ENCODE peak calls at places on chromosome 14, in ten cellular contexts. T is left ventricle myocardium inferior, F is small intestine, H is stomach, R is vagina, A is upper lobe of left lung, K is ascending aorta, S is neuronal stem cell, I is endodermal cell, P is adipocyte. U is an unnamed sample.
A peak's percentile ranks its signal among the peaks of the same experiment; 100 is the strongest.

GRCh38 chr14:51236314-51236713 is 3.7 kb upstream of the TMX1 start:
- DNase-seq in T (no peak), F (no peak), H (no peak), R (no peak), A (no peak), K (no peak), S (no peak), I (no peak), P (peak; percentile 8), U (no peak)

GRCh38 chr14:55684956-55685584 is 105.1 kb downstream of the KTN1 start:
- DNase-seq in T (no peak), F (no peak), H (no peak), R (no peak), A (no peak), K (no peak), S (no peak), I (no peak), P (peak; percentile 18), U (no peak)

GRCh38 chr14:89420502-89420901 is 3.5 kb upstream of the FOXN3 start:
- DNase-seq in T (no peak), F (peak; percentile 77), H (no peak), R (no peak), A (no peak), K (no peak), S (no peak), I (no peak), P (no peak), U (no peak)

GRCh38 chr14:28896337-28896736 is 129.8 kb downstream of the FOXG1 start:
- DNase-seq in T (no peak), F (no peak), H (no peak), R (no peak), A (no peak), K (no peak), S (no peak), I (no peak), P (no peak), U (no peak)

GRCh38 chr14:68607081-68607851 is 185.6 kb downstream of the ZFP36L1 start:
- DNase-seq in T (peak; percentile 39), F (no peak), H (peak; percentile 38), R (no peak), A (no peak), K (no peak), S (no peak), I (peak; percentile 67), P (peak; percentile 49), U (no peak)

GRCh38 chr14:103558071-103558882 is 4.2 kb downstream of the BAG5 start:
- DNase-seq in T (peak; percentile 10), F (no peak), H (no peak), R (no peak), A (no peak), K (no peak), S (no peak), I (no peak), P (peak; percentile 83), U (no peak)

GRCh38 chr14:26808407-26808806 is 210.6 kb upstream of the NOVA1 start:
- DNase-seq in T (no peak), F (no peak), H (no peak), R (no peak), A (no peak), K (no peak), S (no peak), I (no peak), P (peak; percentile 39), U (no peak)

GRCh38 chr14:85336257-85336656 is 193.7 kb upstream of the FLRT2 start:
- DNase-seq in T (no peak), F (no peak), H (no peak), R (no peak), A (no peak), K (no peak), S (no peak), I (no peak), P (no peak), U (no peak)

GRCh38 chr14:50452285-50452684 is 55.6 kb upstream of the CDKL1 start:
- DNase-seq in T (no peak), F (no peak), H (no peak), R (no peak), A (no peak), K (no peak), S (no peak), I (no peak), P (peak; percentile 54), U (no peak)

GRCh38 chr14:63650336-63650952 is 8.8 kb upstream of the WDR89 start:
- DNase-seq in T (no peak), F (no peak), H (no peak), R (no peak), A (peak; percentile 81), K (no peak), S (no peak), I (no peak), P (peak; percentile 51), U (no peak)

GRCh38 chr14:36442824-36443241 is 77.2 kb downstream of the NKX2-1 start:
- DNase-seq in T (no peak), F (no peak), H (no peak), R (no peak), A (no peak), K (no peak), S (peak; percentile 93), I (peak; percentile 53), P (no peak), U (no peak)

GRCh38 chr14:75539562-75540478 is 17.6 kb downstream of the BATF start:
- DNase-seq in T (no peak), F (no peak), H (no peak), R (no peak), A (no peak), K (no peak), S (no peak), I (no peak), P (no peak), U (no peak)

GRCh38 chr14:52315355-52315718 is 1.2 kb downstream of the PTGER2 start:
- DNase-seq in T (no peak), F (peak; percentile 17), H (peak; percentile 34), R (no peak), A (no peak), K (no peak), S (no peak), I (no peak), P (no peak), U (no peak)
- H3K27me3 ChIP-seq in T (peaks cover 71% of the 10 kb centered on the region), F (no peaks in the 10 kb centered on the region), H (peaks cover 7% of the 10 kb centered on the region), R (no peaks in the 10 kb centered on the region), A (no peaks in the 10 kb centered on the region), K (no peaks in the 10 kb centered on the region), S (peaks cover 91% of the 10 kb centered on the region), I (peaks cover 77% of the 10 kb centered on the region), P (no peaks in the 10 kb centered on the region), U (no peaks in the 10 kb centered on the region)

GRCh38 chr14:99035712-99036593 is 236.0 kb downstream of the BCL11B start:
- DNase-seq in T (peak; percentile 81), F (no peak), H (peak; percentile 42), R (no peak), A (peak; percentile 62), K (peak; percentile 84), S (peak; percentile 51), I (peak; percentile 92), P (peak; percentile 98), U (peak; percentile 25)

GRCh38 chr14:99035268-99035667 is 236.7 kb downstream of the BCL11B start:
- DNase-seq in T (peak; percentile 59), F (peak; percentile 10), H (no peak), R (no peak), A (peak; percentile 47), K (no peak), S (no peak), I (no peak), P (peak; percentile 47), U (no peak)

GRCh38 chr14:99038401-99038800 is 233.6 kb downstream of the BCL11B start:
- DNase-seq in T (no peak), F (no peak), H (peak; percentile 17), R (no peak), A (no peak), K (peak; percentile 41), S (no peak), I (no peak), P (no peak), U (no peak)

GRCh38 chr14:99037777-99038176 is 234.2 kb downstream of the BCL11B start:
- DNase-seq in T (no peak), F (no peak), H (peak; percentile 24), R (no peak), A (no peak), K (no peak), S (no peak), I (peak; percentile 77), P (no peak), U (no peak)

GRCh38 chr14:99036594-99037293 is 235.3 kb downstream of the BCL11B start:
- DNase-seq in T (peak; percentile 30), F (no peak), H (peak; percentile 25), R (no peak), A (peak; percentile 61), K (no peak), S (no peak), I (peak; percentile 32), P (no peak), U (no peak)
- H3K27me3 ChIP-seq in T (peaks cover 38% of the 10 kb centered on the region), F (no peaks in the 10 kb centered on the region), H (no peaks in the 10 kb centered on the region), R (no peaks in the 10 kb centered on the region), A (no peaks in the 10 kb centered on the region), K (no peaks in the 10 kb centered on the region), S (peaks cover 19% of the 10 kb centered on the region), I (no peaks in the 10 kb centered on the region), P (peaks cover 5% of the 10 kb centered on the region), U (no peaks in the 10 kb centered on the region)

GRCh38 chr14:30472001-30472400 is 87.0 kb upstream of the G2E3 start:
- DNase-seq in T (no peak), F (no peak), H (no peak), R (no peak), A (no peak), K (no peak), S (no peak), I (no peak), P (no peak), U (no peak)
- H3K27me3 ChIP-seq in T (no peaks in the 10 kb centered on the region), F (no peaks in the 10 kb centered on the region), H (no peaks in the 10 kb centered on the region), R (no peaks in the 10 kb centered on the region), A (no peaks in the 10 kb centered on the region), K (no peaks in the 10 kb centered on the region), S (no peaks in the 10 kb centered on the region), I (no peaks in the 10 kb centered on the region), P (no peaks in the 10 kb centered on the region), U (no peaks in the 10 kb centered on the region)

GRCh38 chr14:100830681-100831080 is 4.8 kb downstream of the MEG3 start:
- DNase-seq in T (no peak), F (no peak), H (no peak), R (no peak), A (no peak), K (no peak), S (peak; percentile 98), I (peak; percentile 70), P (no peak), U (no peak)
- H3K27me3 ChIP-seq in T (peaks cover 97% of the 10 kb centered on the region), F (peaks cover 2% of the 10 kb centered on the region), H (peaks cover 28% of the 10 kb centered on the region), R (no peaks in the 10 kb centered on the region), A (no peaks in the 10 kb centered on the region), K (no peaks in the 10 kb centered on the region), S (no peaks in the 10 kb centered on the region), I (no peaks in the 10 kb centered on the region), P (no peaks in the 10 kb centered on the region), U (no peaks in the 10 kb centered on the region)

DNA sequence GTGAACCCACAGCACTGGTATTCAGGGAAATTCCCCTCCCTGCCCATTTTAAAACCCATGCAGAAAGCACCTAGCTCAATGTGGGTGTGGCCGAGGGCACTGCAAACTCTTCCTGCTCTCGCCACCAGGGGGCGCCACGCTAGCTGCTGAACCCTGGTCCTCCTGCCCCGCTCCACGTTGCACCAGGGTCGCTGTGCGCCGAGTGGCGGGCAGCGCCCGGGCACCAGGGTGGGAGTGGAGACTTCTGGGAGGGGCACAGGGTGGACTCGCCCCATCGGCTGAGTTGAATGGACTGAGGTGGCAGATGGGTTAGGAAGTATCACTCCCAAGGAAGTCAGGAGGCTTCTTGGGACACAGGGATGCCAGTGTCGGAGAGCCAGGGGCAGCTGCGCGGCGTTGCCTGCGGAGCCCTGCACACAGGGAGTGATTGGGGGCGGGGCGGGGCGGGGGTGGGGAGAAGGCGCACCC is 48.1 kb upstream of the BCL11B start:
- DNase-seq in T (peak; percentile 21), F (peak; percentile 75), H (peak; percentile 55), R (peak; percentile 82), A (peak; percentile 49), K (no peak), S (peak; percentile 53), I (peak; percentile 94), P (peak; percentile 19), U (no peak)
- H3K27me3 ChIP-seq in T (peaks cover 69% of the 10 kb centered on the region), F (no peaks in the 10 kb centered on the region), H (no peaks in the 10 kb centered on the region), R (no peaks in the 10 kb centered on the region), A (no peaks in the 10 kb centered on the region), K (no peaks in the 10 kb centered on the region), S (no peaks in the 10 kb centered on the region), I (no peaks in the 10 kb centered on the region), P (peaks cover 9% of the 10 kb centered on the region), U (no peaks in the 10 kb centered on the region)